ENCODE peak calls at places on chromosomes 2 and 18, in seven cellular contexts. I, G, R, D, K, L and C are unnamed samples.

GRCh38 chr2:32442020-32442467 is 85.2 kb downstream of the BIRC6 start:
- DNase-seq in R (no peak), I (no peak), D (no peak), K (no peak), G (no peak), L (no peak), C (no peak)

GRCh38 chr2:203740741-203741363 is 34.4 kb downstream of the CD28 start:
- DNase-seq in R (no peak), L (peak), G (no peak), I (no peak), D (no peak), K (no peak), C (no peak)

GRCh38 chr2:135756692-135757091 is 15.0 kb downstream of the UBXN4 start:
- DNase-seq in I (no peak), G (no peak), L (no peak), R (no peak), D (no peak), K (no peak), C (no peak)

GRCh38 chr2:30276455-30276911 is 45.1 kb downstream of the LBH start:
- DNase-seq in L (no peak), D (no peak), R (no peak), I (no peak), K (no peak), G (no peak), C (no peak)

GRCh38 chr2:238866656-238867277 is 18.9 kb downstream of the TWIST2 start:
- DNase-seq in G (no peak), R (no peak), I (no peak), D (no peak), L (no peak), K (no peak), C (no peak)

GRCh38 chr2:69222984-69223658 is 163.9 kb downstream of the GFPT1 start:
- DNase-seq in I (no peak), D (no peak), K (no peak), L (peak), G (no peak), R (peak), C (no peak)

GRCh38 chr2:84427235-84428138 is 31.6 kb downstream of the SUCLG1 start:
- DNase-seq in L (no peak), D (no peak), R (peak), I (no peak), G (no peak), K (no peak), C (no peak)

GRCh38 chr18:45565280-45565970 is 49.9 kb upstream of the SLC14A2 start:
- DNase-seq in G (no peak), L (no peak), K (no peak), R (no peak), I (no peak), D (no peak), C (no peak)

GRCh38 chr2:64019975-64020281 is 700 bp upstream of the VPS54 start:
- DNase-seq in R (no peak), I (no peak), L (no peak), G (no peak), D (no peak), K (no peak), C (no peak)

GRCh38 chr18:56139792-56140254 is 498.6 kb downstream of the TXNL1 start:
- DNase-seq in R (peak), K (no peak), D (peak), I (no peak), L (peak), G (no peak), C (no peak)

GRCh38 chr18:35436076-35436649 is 59.0 kb upstream of the ZNF396 start:
- DNase-seq in G (peak), K (no peak), L (peak), I (no peak), R (peak), D (no peak), C (no peak)

GRCh38 chr2:142874293-142874814 is 3.1 kb upstream of the KYNU start:
- DNase-seq in L (peak), I (no peak), G (peak), D (peak), K (peak), R (peak), C (peak)

GRCh38 chr2:48452108-48452507 is 77.8 kb upstream of the STON1 start:
- DNase-seq in R (no peak), G (no peak), I (no peak), D (no peak), L (no peak), K (no peak), C (no peak)

GRCh38 chr2:200042944-200043343 is 87.6 kb downstream of the MAIP1 start:
- DNase-seq in R (peak), G (no peak), I (no peak), L (peak), D (no peak), K (no peak), C (no peak)

GRCh38 chr2:222563319-222563718 is 92.6 kb downstream of the FARSB start:
- DNase-seq in K (no peak), D (no peak), I (no peak), R (no peak), L (no peak), G (no peak), C (no peak)

GRCh38 chr2:134399096-134399495 is 145.2 kb downstream of the MGAT5 start:
- DNase-seq in L (peak), K (no peak), R (peak), I (no peak), D (no peak), G (no peak), C (peak)

GRCh38 chr2:188032786-188033185 is 258.9 kb upstream of the GULP1 start:
- DNase-seq in K (no peak), G (no peak), L (no peak), D (no peak), I (no peak), R (no peak), C (no peak)

GRCh38 chr2:239312741-239313246 is 88.0 kb downstream of the HDAC4 start:
- DNase-seq in D (no peak), I (no peak), L (no peak), R (no peak), K (no peak), G (no peak), C (no peak)

GRCh38 chr2:62423235-62423634 is 82.8 kb downstream of the TMEM17 start:
- DNase-seq in G (no peak), L (peak), R (peak), I (peak), K (no peak), D (no peak), C (no peak)